ENCODE peak calls at places on chromosomes 6 and 20, in six cellular contexts. B is T-helper 2 cell; P is DMS79; D is activated naive CD4-positive, alpha-beta T cell treated with Interleukin-2 at 50 U/mL for 16 hours; G is RCC 7860; O is activated CD4-positive, alpha-beta T cell treated with anti-CD3 and anti-CD28 coated beads for 48 hours. R is an unnamed sample.

GRCh38 chr6:105896821-105897095 is 189.4 kb upstream of the PRDM1 start:
- DNase-seq in D (no peak), G (no peak), P (no peak), B (no peak), O (no peak), R (no peak)

GRCh38 chr20:13119583-13119982 is 101.5 kb upstream of the ISM1 start:
- DNase-seq in D (peak; percentile 13), G (peak; percentile 51), B (no peak), O (peak; percentile 39), P (peak; percentile 57), R (peak; percentile 59)

GRCh38 chr6:42049116-42049809 is 1.1 kb upstream of the TAF8 start:
- DNase-seq in B (no peak), P (no peak), G (no peak), O (no peak), D (no peak), R (no peak)

GRCh38 chr6:142907544-142907943 is 37.4 kb downstream of the HIVEP2 start:
- DNase-seq in G (no peak), D (peak; percentile 34), P (no peak), O (peak; percentile 23), B (no peak), R (no peak)

GRCh38 chr20:32012159-32012682 is 2.0 kb downstream of the CCM2L start:
- DNase-seq in D (no peak), G (no peak), O (no peak), P (no peak), B (no peak), R (no peak)

GRCh38 chr20:24995741-24996448 is 3.3 kb upstream of the APMAP start:
- DNase-seq in P (no peak), G (no peak), D (no peak), B (no peak), O (no peak), R (peak; percentile 13)

GRCh38 chr20:13142143-13142542 is 78.9 kb upstream of the ISM1 start:
- DNase-seq in B (no peak), P (no peak), G (no peak), D (no peak), O (no peak), R (peak; percentile 53)

GRCh38 chr6:151070666-151071065 is 169.1 kb upstream of the AKAP12 start:
- DNase-seq in D (no peak), O (no peak), G (peak; percentile 21), P (no peak), B (no peak), R (peak; percentile 84)

GRCh38 chr6:117169781-117170281 is 95.5 kb upstream of the VGLL2 start:
- DNase-seq in G (no peak), O (no peak), B (no peak), D (no peak), P (no peak), R (no peak)

GRCh38 chr20:10673176-10673830 is 496 bp downstream of the JAG1 start:
- DNase-seq in G (no peak), B (no peak), D (peak; percentile 9), O (peak; percentile 14), P (peak; percentile 43), R (no peak)

GRCh38 chr6:15441215-15441868 is 195.5 kb downstream of the JARID2 start:
- DNase-seq in G (peak; percentile 29), B (no peak), D (peak; percentile 29), P (no peak), O (peak; percentile 36), R (peak; percentile 62)

GRCh38 chr6:3838992-3839867 is 9.9 kb upstream of the FAM50B start:
- DNase-seq in B (no peak), O (no peak), P (no peak), D (no peak), G (peak; percentile 11), R (peak; percentile 68)

GRCh38 chr20:37777556-37777955 is 83.7 kb downstream of the CTNNBL1 start:
- DNase-seq in D (no peak), B (no peak), G (no peak), O (no peak), P (no peak), R (no peak)

GRCh38 chr6:158663465-158664167 is 13.8 kb downstream of the SYTL3 start:
- DNase-seq in D (no peak), P (peak; percentile 86), B (no peak), O (no peak), G (no peak), R (no peak)

GRCh38 chr6:30890646-30891449 is 6.5 kb downstream of the DDR1 start:
- DNase-seq in G (no peak), B (no peak), O (no peak), D (no peak), P (peak; percentile 51), R (no peak)

GRCh38 chr6:149934249-149935156 is 7.3 kb upstream of the ULBP2 start:
- DNase-seq in D (peak; percentile 73), O (peak; percentile 81), G (peak; percentile 42), P (peak; percentile 15), B (no peak), R (peak; percentile 68)

GRCh38 chr6:1311400-1312192 is at the start of gene FOXQ1:
- DNase-seq in G (no peak), D (no peak), P (no peak), O (peak; percentile 28), B (no peak), R (peak; percentile 74)

GRCh38 chr20:56676001-56676400 is 46.9 kb downstream of the TFAP2C start:
- DNase-seq in O (no peak), D (no peak), P (no peak), G (no peak), B (no peak), R (no peak)

GRCh38 chr20:19918965-19919329 is 98.2 kb upstream of the NAA20 start:
- DNase-seq in O (no peak), G (no peak), B (no peak), D (no peak), P (no peak), R (no peak)

GRCh38 chr6:33577106-33577535 is 3.0 kb downstream of the BAK1 start:
- DNase-seq in O (peak; percentile 46), P (no peak), B (no peak), D (peak; percentile 50), G (peak; percentile 23), R (peak; percentile 62)

GRCh38 chr6:47083586-47084047 is 41.5 kb upstream of the ADGRF1 start:
- DNase-seq in D (no peak), G (no peak), B (no peak), O (no peak), P (peak; percentile 32), R (peak; percentile 91)

GRCh38 chr20:17315491-17316231 is 88.8 kb downstream of the PCSK2 start:
- DNase-seq in O (no peak), B (no peak), P (no peak), G (no peak), D (no peak), R (peak; percentile 13)

GRCh38 chr20:23937303-23938117 is 51.1 kb downstream of the GGTLC1 start:
- DNase-seq in B (no peak), G (no peak), O (peak; percentile 70), D (peak; percentile 57), P (peak; percentile 11), R (no peak)

GRCh38 chr6:104306206-104306605 is 553.5 kb downstream of the HACE1 start:
- DNase-seq in D (no peak), P (no peak), O (no peak), B (no peak), G (no peak), R (no peak)

GRCh38 chr6:125790403-125791150 is at the start of gene NCOA7:
- DNase-seq in O (peak; percentile 81), B (peak; percentile 65), P (peak; percentile 52), D (peak; percentile 80), G (peak; percentile 37), R (peak; percentile 85)

GRCh38 chr6:13767121-13767794 is 47.1 kb downstream of the MCUR1 start:
- DNase-seq in B (no peak), P (no peak), G (no peak), O (peak; percentile 25), D (peak; percentile 29), R (peak; percentile 53)

GRCh38 chr20:35011589-35012226 is 56.0 kb downstream of the MYH7B start:
- DNase-seq in B (no peak), G (no peak), O (no peak), D (no peak), P (no peak), R (no peak)

GRCh38 chr6:3524461-3524860 is 67.6 kb upstream of the SLC22A23 start:
- DNase-seq in B (no peak), D (no peak), G (no peak), P (no peak), O (no peak), R (no peak)

GRCh38 chr6:294656-295565 is 2.6 kb downstream of the DUSP22 start:
- DNase-seq in P (no peak), G (no peak), B (no peak), D (no peak), O (no peak), R (no peak)

GRCh38 chr6:110682460-110682853 is 132.8 kb downstream of the CDK19 start:
- DNase-seq in D (peak; percentile 43), G (peak; percentile 71), O (peak; percentile 66), B (no peak), P (peak; percentile 34), R (peak; percentile 74)

GRCh38 chr6:131281471-131282270 is 146.4 kb downstream of the AKAP7 start:
- DNase-seq in O (peak; percentile 62), D (peak; percentile 42), B (no peak), G (no peak), P (no peak), R (no peak)

GRCh38 chr6:166942393-166943168 is 13.8 kb downstream of the RNASET2 start:
- DNase-seq in P (no peak), G (no peak), B (no peak), O (peak; percentile 79), D (peak; percentile 77), R (no peak)

GRCh38 chr6:35765739-35766138 is 10.7 kb upstream of the CLPSL2 start:
- DNase-seq in P (no peak), D (no peak), G (no peak), B (no peak), O (no peak), R (no peak)

GRCh38 chr6:41502607-41503434 is 43.4 kb upstream of the FOXP4 start:
- DNase-seq in D (no peak), B (no peak), O (no peak), P (no peak), G (no peak), R (peak; percentile 54)

GRCh38 chr6:128808856-128809255 is 74.1 kb upstream of the LAMA2 start:
- DNase-seq in B (no peak), P (no peak), G (no peak), O (no peak), D (no peak), R (no peak)

GRCh38 chr20:50283922-50284810 is 93.5 kb downstream of the CEBPB start:
- DNase-seq in G (peak; percentile 88), B (no peak), O (peak; percentile 62), D (peak; percentile 32), P (no peak), R (peak; percentile 84)

GRCh38 chr6:11532097-11532496 is 5.5 kb upstream of the TMEM170B start:
- DNase-seq in G (no peak), O (no peak), D (no peak), P (no peak), B (no peak), R (no peak)